ENCODE peak calls at places on chromosomes 12 and 14, in eight cellular contexts. I is uterus, F is choroid plexus epithelial cell, W is GM04504, A is H4, N is thoracic aorta, C is NCI-H2081, D is SW480. J is an unnamed sample.
A peak's percentile ranks its signal among the peaks of the same experiment; 100 is the strongest.

GRCh38 chr14:95611293-95611880 is 74.8 kb upstream of the TCL1B start:
- DNase-seq in A (no peak), W (no peak), F (no peak), C (no peak), D (peak; percentile 14), I (no peak), N (no peak), J (no peak)

GRCh38 chr14:73616831-73617230 is 4.5 kb downstream of the ACOT6 start:
- DNase-seq in A (no peak), F (no peak), N (no peak), W (no peak), C (no peak), D (no peak), I (no peak), J (no peak)

GRCh38 chr12:124162151-124163110 is 132.5 kb upstream of the RFLNA start:
- DNase-seq in D (no peak), I (no peak), W (no peak), A (no peak), N (no peak), C (no peak), F (peak; percentile 10), J (no peak)

GRCh38 chr12:27163048-27163715 is 80.8 kb upstream of the C12orf71 start:
- DNase-seq in I (no peak), N (no peak), C (no peak), W (no peak), F (peak; percentile 64), A (no peak), D (no peak), J (peak; percentile 69)

GRCh38 chr14:64760146-64760755 is 56.0 kb downstream of the PLEKHG3 start:
- DNase-seq in D (no peak), C (no peak), N (no peak), F (peak; percentile 65), I (no peak), W (no peak), A (no peak), J (peak; percentile 32)

GRCh38 chr14:67815573-67816235 is 686 bp downstream of the ZFYVE26 start:
- DNase-seq in I (no peak), A (no peak), C (no peak), F (peak; percentile 75), N (no peak), W (peak; percentile 26), D (peak; percentile 26), J (peak; percentile 48)

GRCh38 chr14:61076531-61076930 is 95.5 kb downstream of the SLC38A6 start:
- DNase-seq in F (peak; percentile 47), N (no peak), D (no peak), A (no peak), W (peak; percentile 41), I (no peak), C (no peak), J (no peak)

GRCh38 chr12:1935700-1936378 is 17.4 kb upstream of the CACNA2D4 start:
- DNase-seq in D (no peak), A (no peak), W (no peak), F (no peak), I (no peak), C (no peak), N (no peak), J (no peak)

GRCh38 chr12:115998119-115998633 is 279.3 kb downstream of the MED13L start:
- DNase-seq in I (no peak), C (peak; percentile 8), D (peak; percentile 54), W (peak; percentile 32), N (no peak), A (peak; percentile 17), F (peak; percentile 78), J (peak; percentile 70)

GRCh38 chr12:107384645-107385044 is 291.3 kb upstream of the CRY1 start:
- DNase-seq in C (no peak), F (no peak), N (no peak), A (no peak), D (no peak), W (no peak), I (no peak), J (no peak)

GRCh38 chr14:100660498-100661339 is 66.0 kb upstream of the DLK1 start:
- DNase-seq in W (no peak), A (no peak), N (no peak), F (no peak), D (no peak), I (no peak), C (no peak), J (no peak)

GRCh38 chr14:75343914-75344313 is 65.3 kb downstream of the FOS start:
- DNase-seq in D (no peak), N (no peak), I (no peak), F (peak; percentile 23), A (no peak), C (no peak), W (peak; percentile 68), J (no peak)

GRCh38 chr14:20657216-20658211 is 16.0 kb upstream of the OR6S1 start:
- DNase-seq in I (no peak), N (no peak), A (peak; percentile 61), C (no peak), D (peak; percentile 84), W (no peak), F (peak; percentile 7), J (no peak)